ENCODE peak calls at places on chromosomes 5 and 9, in four cellular contexts. E is HCT116, G is HepG2, A is H1. Q is an unnamed sample. For H4K20me1, the result is how much of the 10 kb centered on the place peaks cover.

GRCh38 chr5:150245808-150246207 is 43.8 kb downstream of the CAMK2A start:
- DNase-seq in E (no peak), G (no peak), A (no peak), Q (no peak)

GRCh38 chr9:135858491-135859185 is 48.7 kb downstream of the CAMSAP1 start:
- DNase-seq in E (no peak), G (no peak), A (no peak), Q (no peak)

GRCh38 chr5:139251281-139251687 is 42.3 kb upstream of the MATR3 start:
- DNase-seq in E (no peak), G (no peak), A (no peak), Q (no peak)

GRCh38 chr5:149497357-149497756 is 53.9 kb downstream of the CSNK1A1 start:
- DNase-seq in E (no peak), G (no peak), A (no peak), Q (peak)

GRCh38 chr9:72554221-72554641 is 32.8 kb downstream of the TMC1 start:
- DNase-seq in E (no peak), G (peak), A (no peak), Q (no peak)

GRCh38 chr5:173312821-173313220 is 15.4 kb downstream of the STC2 start:
- DNase-seq in E (no peak), G (no peak), A (no peak), Q (no peak)

GRCh38 chr5:19835442-19835841 is 152.6 kb downstream of the CDH18 start:
- DNase-seq in E (no peak), G (no peak), A (no peak), Q (no peak)

GRCh38 chr9:75467141-75467540 is 378.8 kb downstream of the OSTF1 start:
- DNase-seq in E (no peak), G (no peak), A (no peak), Q (no peak)

GRCh38 chr5:33299621-33300208 is 141.1 kb upstream of the TARS1 start:
- DNase-seq in E (peak), G (no peak), A (no peak), Q (peak)

GRCh38 chr5:855771-856530 is 5.2 kb upstream of the ZDHHC11 start:
- DNase-seq in E (no peak), G (no peak), A (no peak), Q (no peak)

GRCh38 chr9:120574473-120574872 is 5.5 kb downstream of the CDK5RAP2 start:
- DNase-seq in E (no peak), G (peak), A (no peak), Q (no peak)

GRCh38 chr5:998276-998974 is 10.2 kb upstream of the NKD2 start:
- DNase-seq in E (no peak), G (no peak), A (no peak), Q (no peak)

GRCh38 chr5:44603496-44604272 is 205.1 kb upstream of the MRPS30 start:
- DNase-seq in E (peak), G (no peak), A (no peak), Q (peak)

GRCh38 chr5:158609729-158610128 is 490.0 kb downstream of the EBF1 start:
- DNase-seq in E (no peak), G (no peak), A (no peak), Q (no peak)

GRCh38 chr9:133323991-133324703 is 11.8 kb downstream of the SURF6 start:
- DNase-seq in E (no peak), G (no peak), A (no peak), Q (no peak)

GRCh38 chr9:133332381-133332730 is 3.6 kb downstream of the SURF6 start:
- DNase-seq in E (no peak), G (no peak), A (no peak), Q (no peak)

GRCh38 chr9:133331641-133332380 is 4.2 kb downstream of the SURF6 start:
- DNase-seq in E (no peak), G (no peak), A (no peak), Q (no peak)

GRCh38 chr9:133331221-133331620 is 4.8 kb downstream of the SURF6 start:
- DNase-seq in E (no peak), G (no peak), A (no peak), Q (no peak)

GRCh38 chr9:133327834-133328484 is 8.0 kb downstream of the SURF6 start:
- DNase-seq in E (no peak), G (no peak), A (no peak), Q (no peak)
- H4K20me1 ChIP-seq in E (under half), G (under half), A (under half), Q (under half)

GRCh38 chr5:75361310-75361709 is 24.3 kb downstream of the HMGCR start:
- DNase-seq in E (no peak), G (no peak), A (no peak), Q (no peak)
- TF ChIP-seq POLR2AphosphoS5 in E (no peak), G (no peak), A (no peak), Q (no peak)

DNA sequence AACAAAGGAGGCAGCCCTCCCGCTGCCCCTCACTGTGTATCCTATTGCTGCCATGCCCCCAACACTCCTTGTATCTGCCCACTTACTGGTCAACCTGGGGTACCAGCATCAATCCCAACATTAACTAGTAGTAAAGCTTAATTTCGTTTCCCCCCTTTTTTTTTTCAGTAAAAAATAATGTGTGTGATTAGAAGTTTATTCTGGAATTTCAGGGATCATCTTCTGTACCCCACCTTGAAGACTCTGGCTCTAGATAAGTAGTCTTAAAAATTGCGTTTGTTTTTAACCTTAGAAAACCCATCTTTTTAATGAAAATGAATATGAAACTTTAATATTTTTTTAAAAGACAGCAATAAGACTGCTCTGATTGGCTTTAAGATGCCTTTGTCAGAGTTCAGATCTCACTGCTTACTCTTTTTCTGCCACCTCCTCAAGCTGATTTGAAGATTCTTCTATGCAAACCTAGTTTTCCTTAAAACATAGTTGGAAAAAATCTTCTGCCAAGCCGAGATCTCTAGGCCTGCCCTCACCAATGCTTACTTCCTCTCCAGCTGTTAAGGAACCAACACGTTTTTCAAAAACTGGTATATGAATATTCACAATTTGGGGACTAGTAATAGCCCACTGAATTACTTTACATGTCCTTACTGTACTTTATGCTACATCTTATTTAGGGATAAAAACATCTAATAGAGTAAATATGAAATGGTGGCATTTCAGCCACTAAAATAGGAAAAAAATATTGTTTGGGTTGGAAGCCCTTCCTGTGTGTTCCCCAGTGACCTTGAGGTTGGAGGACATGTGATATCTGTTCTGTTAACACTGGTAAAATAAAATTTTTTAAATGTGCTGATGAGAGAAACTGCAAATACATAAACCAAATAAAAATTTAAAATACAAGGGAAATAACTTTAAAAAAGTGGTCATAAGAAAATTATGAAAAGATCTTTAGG is 4.0 kb upstream of the RHOBTB3 start:
- DNase-seq in E (no peak), G (no peak), A (no peak), Q (no peak)
- H4K20me1 ChIP-seq in E (under half), G (under half), A (under half), Q (under half)

GRCh38 chr5:143386725-143387124 is 16.8 kb downstream of the NR3C1 start:
- DNase-seq in E (no peak), G (no peak), A (no peak), Q (no peak)
- TF ChIP-seq POLR2AphosphoS5 in E (no peak), G (no peak), A (no peak), Q (no peak)

GRCh38 chr5:64670277-64670676 is 20.0 kb upstream of the SHISAL2B start:
- DNase-seq in E (no peak), G (no peak), A (no peak), Q (no peak)
- H4K20me1 ChIP-seq in E (under half), G (under half), A (under half), Q (under half)

GRCh38 chr5:81980160-81980559 is 8.3 kb downstream of the ATG10 start:
- DNase-seq in E (no peak), G (no peak), A (no peak), Q (peak)
- TF ChIP-seq POLR2AphosphoS5 in E (no peak), G (no peak), A (no peak), Q (peak)

DNA sequence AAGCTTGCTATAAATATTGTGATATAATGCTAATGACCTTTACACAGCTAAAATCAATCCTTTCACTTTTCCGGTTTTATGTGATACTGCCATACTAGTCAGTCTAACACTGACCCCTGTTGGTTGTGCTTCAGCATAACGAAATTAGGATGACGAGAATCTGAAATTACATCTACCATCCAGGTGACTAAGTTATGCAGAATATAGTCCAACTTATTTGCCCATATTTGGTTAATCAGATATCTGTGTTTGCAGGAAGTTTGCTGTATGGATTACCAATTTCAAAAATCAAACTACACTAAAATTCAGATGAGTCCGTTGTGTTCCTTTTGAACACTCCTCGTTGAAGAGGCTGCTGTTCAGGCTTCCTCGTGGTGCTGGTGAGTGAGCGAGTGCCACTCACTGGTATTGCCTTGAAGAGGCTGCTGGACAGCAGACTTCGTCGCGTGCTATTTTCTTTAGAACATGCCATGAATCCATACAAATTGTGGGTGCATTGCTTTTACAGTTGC is 32.5 kb downstream of the TENT4A start:
- DNase-seq in E (peak), G (peak), A (no peak), Q (peak)
- H4K20me1 ChIP-seq in E (under half), G (under half), A (under half), Q (under half)

DNA sequence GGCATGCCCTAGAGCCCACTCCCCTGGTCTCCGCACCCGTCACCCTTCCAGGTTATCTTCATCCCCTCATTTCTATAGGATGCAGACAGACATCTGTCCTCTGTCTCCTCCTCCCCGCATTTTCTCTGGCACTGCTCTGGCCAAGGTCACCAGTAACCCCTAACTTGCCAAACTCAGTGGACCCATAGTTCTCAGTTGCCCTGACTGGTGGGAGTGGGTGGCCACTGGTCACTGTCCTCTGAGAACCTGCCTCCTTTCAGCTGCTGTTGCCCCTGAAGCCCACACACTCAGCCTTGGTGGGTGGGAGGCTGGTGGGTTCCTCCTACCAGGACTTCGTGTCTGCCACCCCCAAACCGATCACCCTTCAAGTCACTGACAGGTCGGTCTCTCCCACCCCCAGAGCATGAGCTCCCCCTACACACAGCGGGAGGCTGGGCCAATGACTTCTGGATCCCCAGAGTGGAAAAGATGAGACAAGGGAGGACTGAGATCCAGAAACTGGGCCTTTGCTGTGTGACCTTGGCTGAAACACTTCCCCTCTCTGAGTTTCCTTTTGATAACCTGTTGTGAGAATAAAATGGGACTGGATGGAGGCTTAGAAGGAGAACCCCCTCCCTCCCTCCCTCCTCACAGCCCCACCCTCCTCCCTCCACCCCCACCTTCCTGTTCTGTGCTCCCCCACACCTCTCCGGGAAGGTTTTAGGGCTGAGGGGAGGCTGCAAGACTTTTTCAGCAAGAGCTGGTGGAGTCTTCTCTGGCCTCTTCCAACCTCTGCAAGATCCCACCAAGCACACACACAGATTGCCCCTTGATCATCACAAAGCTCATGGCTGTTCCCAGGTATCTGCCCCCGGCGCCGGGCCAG is 2.4 kb upstream of the DBN1 start:
- DNase-seq in E (no peak), G (no peak), A (no peak), Q (no peak)
- TF ChIP-seq POLR2AphosphoS5 in E (no peak), G (no peak), A (no peak), Q (no peak)

GRCh38 chr9:70399141-70399540 is 15.3 kb downstream of the KLF9 start:
- DNase-seq in E (no peak), G (no peak), A (no peak), Q (no peak)
- H4K20me1 ChIP-seq in E (under half), G (under half), A (under half), Q (under half)

DNA sequence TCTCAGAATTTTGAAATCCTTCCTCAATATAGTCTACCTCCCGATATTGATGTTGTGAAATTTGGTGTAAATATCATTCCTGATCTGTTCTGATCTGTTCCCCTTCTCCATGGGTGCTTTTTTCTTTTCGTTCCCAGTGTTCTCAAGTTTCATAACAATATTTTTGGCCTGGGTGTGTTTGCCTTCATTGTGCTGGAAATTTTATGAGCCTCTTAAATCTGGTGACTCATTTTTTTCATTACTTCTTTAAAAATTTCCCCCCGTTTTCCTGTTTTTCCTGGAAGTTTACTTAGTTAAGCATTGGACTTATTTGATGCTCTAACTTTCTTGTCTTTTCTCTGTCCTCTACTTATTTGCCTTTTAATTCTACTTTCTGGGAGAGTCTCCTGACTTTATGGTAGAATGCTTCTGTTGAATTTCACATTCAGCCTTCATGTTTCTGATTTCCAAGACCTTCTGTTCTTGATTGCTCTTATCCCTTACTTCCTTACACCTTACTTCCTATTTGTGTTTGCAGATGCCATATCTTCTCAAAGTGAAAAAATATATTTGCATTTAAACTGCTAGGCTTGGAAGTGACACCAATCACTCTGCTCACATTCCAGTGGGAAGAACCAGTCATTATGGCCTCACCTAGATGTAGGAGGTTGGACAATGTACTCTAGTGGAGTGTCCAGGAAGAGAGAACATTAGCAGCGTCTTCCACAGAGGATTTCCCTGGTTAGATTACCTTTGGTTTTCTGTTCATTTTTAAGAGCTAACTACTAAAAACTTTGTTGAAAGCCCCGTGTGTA is 441.9 kb downstream of the ARHGEF28 start:
- DNase-seq in E (peak), G (no peak), A (no peak), Q (no peak)
- TF ChIP-seq POLR2AphosphoS5 in E (no peak), G (no peak), A (no peak), Q (no peak)

Q was measured in GM23338.